ENCODE peak calls at places on chromosomes 6 and 20, in nine cellular contexts. C, Q, X, G, L, Y, F, R and M are unnamed samples.

GRCh38 chr20:12482661-12483060 is 526.1 kb upstream of the SPTLC3 start:
- DNase-seq in G (no peak), X (no peak), F (no peak), Y (no peak), Q (no peak), L (no peak), R (no peak), C (no peak), M (no peak)

GRCh38 chr6:157996201-157996712 is 14.6 kb downstream of the SYNJ2 start:
- DNase-seq in X (no peak), F (no peak), Y (no peak), C (no peak), Q (no peak), L (no peak), R (no peak), G (no peak), M (no peak)

GRCh38 chr6:110786271-110786670 is 29.0 kb downstream of the CDK19 start:
- DNase-seq in X (no peak), C (no peak), Q (no peak), Y (no peak), R (no peak), F (no peak), G (no peak), L (peak; percentile 16), M (no peak)

GRCh38 chr6:25387483-25387882 is 108.3 kb downstream of the CARMIL1 start:
- DNase-seq in R (no peak), Y (no peak), C (no peak), L (no peak), F (no peak), X (no peak), Q (no peak), G (no peak), M (no peak)

GRCh38 chr6:11869656-11870340 is 91.2 kb upstream of the ADTRP start:
- DNase-seq in X (no peak), G (no peak), Y (peak; percentile 73), Q (no peak), R (no peak), L (peak; percentile 60), F (no peak), C (peak; percentile 88), M (no peak)

GRCh38 chr6:86949776-86950175 is 12.4 kb downstream of the HTR1E start:
- DNase-seq in Y (no peak), Q (no peak), C (no peak), X (no peak), F (no peak), L (no peak), R (no peak), G (no peak), M (no peak)

GRCh38 chr6:3270258-3270657 is 11.5 kb downstream of the PSMG4 start:
- DNase-seq in L (no peak), Q (no peak), F (no peak), G (no peak), C (peak; percentile 21), R (no peak), X (no peak), Y (no peak), M (no peak)

GRCh38 chr6:63527658-63528514 is 44.4 kb upstream of the LOC128125822 start:
- DNase-seq in C (no peak), G (peak; percentile 100), R (no peak), F (peak; percentile 97), L (peak; percentile 92), Q (peak; percentile 57), Y (peak; percentile 99), X (peak; percentile 100), M (no peak)

GRCh38 chr20:17735206-17735804 is 35.5 kb downstream of the BANF2 start:
- DNase-seq in Q (no peak), L (peak; percentile 19), Y (peak; percentile 64), F (peak; percentile 19), X (peak; percentile 15), R (no peak), C (no peak), G (peak; percentile 73), M (no peak)

GRCh38 chr6:38316099-38316868 is 323.4 kb downstream of the BTBD9 start:
- DNase-seq in Q (no peak), F (no peak), G (no peak), Y (no peak), R (no peak), C (no peak), X (no peak), L (no peak), M (no peak)

GRCh38 chr6:43013020-43013842 is 515 bp downstream of the MEA1 start:
- DNase-seq in R (no peak), F (no peak), Q (no peak), X (peak; percentile 16), Y (peak; percentile 35), C (no peak), G (peak; percentile 32), L (peak; percentile 36), M (peak; percentile 36)

GRCh38 chr6:118980063-118980462 is 45.1 kb upstream of the MCM9 start:
- DNase-seq in Y (peak; percentile 73), F (peak; percentile 1), L (peak; percentile 36), X (peak; percentile 36), Q (peak; percentile 67), R (no peak), C (peak; percentile 59), G (peak; percentile 66), M (no peak)

GRCh38 chr20:13772529-13772928 is 12.2 kb downstream of the ESF1 start:
- DNase-seq in G (no peak), L (no peak), C (no peak), Y (peak; percentile 29), Q (no peak), R (no peak), F (no peak), X (no peak), M (no peak)

GRCh38 chr6:73798592-73798991 is 102.6 kb downstream of the CD109 start:
- DNase-seq in Y (peak; percentile 99), F (peak; percentile 85), C (no peak), X (peak; percentile 90), L (peak; percentile 95), G (peak; percentile 94), Q (peak; percentile 75), R (no peak), M (no peak)

GRCh38 chr6:134047673-134048072 is 4.8 kb downstream of the SLC2A12 start:
- DNase-seq in F (no peak), Q (no peak), Y (no peak), X (no peak), R (no peak), G (no peak), C (peak; percentile 65), L (no peak), M (no peak)

GRCh38 chr6:39114395-39114706 is 635 bp downstream of the SAYSD1 start:
- DNase-seq in G (no peak), C (no peak), Q (no peak), R (no peak), X (no peak), L (no peak), Y (no peak), F (no peak), M (no peak)

GRCh38 chr6:156010-156409 is 136.3 kb upstream of the DUSP22 start:
- DNase-seq in X (no peak), G (no peak), R (no peak), Q (no peak), Y (no peak), L (no peak), F (no peak), C (no peak), M (no peak)

GRCh38 chr20:9180480-9181257 is 111.8 kb downstream of the PLCB4 start:
- DNase-seq in X (no peak), R (no peak), C (no peak), F (no peak), Y (no peak), L (no peak), Q (no peak), G (no peak), M (no peak)

GRCh38 chr6:167706313-167707109 is 120.2 kb upstream of the AFDN start:
- DNase-seq in F (no peak), L (no peak), G (no peak), Q (no peak), C (no peak), R (no peak), X (no peak), Y (no peak), M (peak; percentile 88)
- H3K4me3 ChIP-seq in F (no peak overlapping the region), L (no peak overlapping the region), G (no peak overlapping the region), Q (no peak overlapping the region), C (no peak overlapping the region), R (no peak overlapping the region), X (no peak overlapping the region), Y (no peak overlapping the region), M (no peak overlapping the region)

GRCh38 chr6:33700391-33701050 is 11.0 kb downstream of the UQCC2 start:
- DNase-seq in X (peak; percentile 73), G (peak; percentile 75), Y (peak; percentile 85), C (peak; percentile 84), Q (peak; percentile 48), L (peak; percentile 70), R (no peak), F (peak; percentile 74), M (peak; percentile 57)
- H3K4me3 ChIP-seq in X (no peak overlapping the region), G (no peak overlapping the region), Y (no peak overlapping the region), C (no peak overlapping the region), Q (no peak overlapping the region), L (no peak overlapping the region), R (no peak overlapping the region), F (no peak overlapping the region), M (no peak overlapping the region)

GRCh38 chr6:36797653-36798052 is 41.6 kb downstream of the CPNE5 start:
- DNase-seq in Q (no peak), Y (no peak), X (no peak), R (no peak), C (no peak), L (no peak), F (no peak), G (no peak), M (no peak)

GRCh38 chr6:36798852-36799251 is 40.4 kb downstream of the CPNE5 start:
- DNase-seq in C (no peak), G (no peak), F (no peak), R (no peak), X (no peak), Q (no peak), Y (no peak), L (no peak), M (no peak)

GRCh38 chr6:36803482-36803881 is 35.8 kb downstream of the CPNE5 start:
- DNase-seq in Q (no peak), G (no peak), L (no peak), F (no peak), C (no peak), Y (no peak), X (no peak), R (no peak), M (no peak)

GRCh38 chr6:36797055-36797454 is 42.2 kb downstream of the CPNE5 start:
- DNase-seq in L (no peak), Q (no peak), G (no peak), Y (no peak), X (no peak), C (no peak), R (no peak), F (no peak), M (no peak)

GRCh38 chr6:36800223-36801095 is 38.8 kb downstream of the CPNE5 start:
- DNase-seq in G (no peak), R (no peak), F (no peak), L (no peak), Y (no peak), Q (no peak), X (no peak), C (no peak), M (no peak)
- H3K4me3 ChIP-seq in G (no peak overlapping the region), R (no peak overlapping the region), F (no peak overlapping the region), L (no peak overlapping the region), Y (no peak overlapping the region), Q (no peak overlapping the region), X (no peak overlapping the region), C (no peak overlapping the region), M (no peak overlapping the region)

DNA sequence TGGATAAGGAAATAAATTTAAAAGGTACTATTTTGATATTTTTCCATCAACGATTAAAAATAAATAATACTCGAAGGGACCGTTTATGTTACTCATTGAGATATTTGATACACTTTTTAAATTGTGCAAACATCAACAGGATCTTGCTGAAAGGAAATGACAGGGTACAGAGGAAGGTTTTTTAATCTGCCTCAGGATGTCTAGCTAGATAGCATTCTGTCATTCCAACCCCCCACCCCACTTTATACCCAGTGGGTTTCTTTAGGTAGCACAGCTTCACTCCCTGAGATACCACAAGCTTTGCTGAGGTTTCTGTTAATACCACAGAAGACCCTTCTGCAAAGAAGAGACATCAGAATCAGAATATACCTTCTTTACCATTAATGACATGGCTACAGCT is 1.2 kb downstream of the PHACTR2 start:
- DNase-seq in F (no peak), C (no peak), Q (no peak), G (no peak), L (no peak), R (no peak), Y (no peak), X (peak; percentile 48), M (peak; percentile 35)
- H3K4me3 ChIP-seq in F (peak overlapping the region; percentile 78), C (peak overlapping the region; percentile 95), Q (peak overlapping the region; percentile 89), G (peak overlapping the region; percentile 92), L (peak overlapping the region; percentile 68), R (peak overlapping the region; percentile 89), Y (peak overlapping the region; percentile 73), X (peak overlapping the region; percentile 81), M (no peak overlapping the region)